ENCODE peak calls at places on chromosomes 6 and 20, in five cellular contexts. G, A, U, L and E are unnamed samples.

GRCh38 chr6:22298393-22299010 is 1.7 kb upstream of the PRL start:
- DNase-seq in U (no peak), L (no peak), G (no peak), A (no peak), E (no peak)

GRCh38 chr6:128599036-128599435 is 78.6 kb upstream of the PTPRK start:
- DNase-seq in G (no peak), U (no peak), A (no peak), L (no peak), E (no peak)

GRCh38 chr20:62430311-62430853 is 3.0 kb upstream of the RBBP8NL start:
- DNase-seq in L (no peak), A (no peak), U (no peak), G (no peak), E (no peak)

GRCh38 chr20:30376767-30377658 is 880.5 kb upstream of the DEFB115 start:
- DNase-seq in G (peak), U (peak), A (peak), L (peak), E (peak)

GRCh38 chr6:52635049-52635577 is 35.8 kb upstream of the TMEM14A start:
- DNase-seq in U (no peak), G (no peak), L (no peak), A (no peak), E (no peak)

GRCh38 chr20:33647603-33648395 is 14.3 kb upstream of the C20orf144 start:
- DNase-seq in U (no peak), L (peak), G (no peak), A (no peak), E (no peak)

GRCh38 chr6:30740540-30740870 is 2.0 kb downstream of the FLOT1 start:
- DNase-seq in G (no peak), L (no peak), U (no peak), A (no peak), E (no peak)

GRCh38 chr6:159151266-159151855 is 17.8 kb upstream of the FNDC1 start:
- DNase-seq in G (peak), A (no peak), L (no peak), U (no peak), E (no peak)

GRCh38 chr6:155850408-155850841 is 394.8 kb upstream of the NOX3 start:
- DNase-seq in A (no peak), L (no peak), U (no peak), G (no peak), E (no peak)

GRCh38 chr6:135451617-135452190 is 45.8 kb downstream of the AHI1 start:
- DNase-seq in L (no peak), U (no peak), G (peak), A (no peak), E (no peak)

GRCh38 chr6:152750694-152751093 is at the start of gene VIP:
- DNase-seq in G (no peak), A (no peak), L (peak), U (no peak), E (no peak)

GRCh38 chr6:10951675-10952282 is 64.9 kb downstream of the SYCP2L start:
- DNase-seq in L (peak), U (no peak), A (no peak), G (no peak), E (no peak)

GRCh38 chr6:14180609-14181008 is 63.0 kb downstream of the CD83 start:
- DNase-seq in L (no peak), A (no peak), G (no peak), U (no peak), E (no peak)

GRCh38 chr6:135114355-135115145 is 59.9 kb upstream of the HBS1L start:
- DNase-seq in U (no peak), G (no peak), A (no peak), L (no peak), E (no peak)

GRCh38 chr6:130093546-130093945 is 75.2 kb downstream of the L3MBTL3 start:
- DNase-seq in U (no peak), L (no peak), G (no peak), A (no peak), E (no peak)

GRCh38 chr6:50657513-50657912 is 55.8 kb upstream of the TFAP2D start:
- DNase-seq in A (no peak), U (no peak), L (no peak), G (no peak), E (no peak)

GRCh38 chr6:42012501-42013133 is 37.7 kb upstream of the TAF8 start:
- DNase-seq in L (no peak), A (no peak), G (no peak), U (no peak), E (no peak)

GRCh38 chr6:42009844-42010184 is 40.5 kb upstream of the TAF8 start:
- DNase-seq in U (no peak), A (no peak), G (no peak), L (no peak), E (no peak)

GRCh38 chr6:42010909-42011308 is 39.4 kb upstream of the TAF8 start:
- DNase-seq in G (no peak), L (no peak), A (no peak), U (no peak), E (no peak)

GRCh38 chr6:42007753-42008528 is 42.4 kb upstream of the TAF8 start:
- DNase-seq in A (no peak), G (peak), U (no peak), L (no peak), E (no peak)

GRCh38 chr6:42010185-42010872 is 40.0 kb upstream of the TAF8 start:
- DNase-seq in G (no peak), U (no peak), L (no peak), A (no peak), E (no peak)
- H3K4me3 ChIP-seq in G (no peak), U (no peak), L (no peak), A (no peak), E (no peak)

GRCh38 chr6:16130932-16131387 is 2.1 kb downstream of the MYLIP start:
- DNase-seq in A (peak), L (peak), G (peak), U (peak), E (no peak)
- H3K4me3 ChIP-seq in A (peak), L (peak), G (peak), U (peak), E (peak)

GRCh38 chr20:58075565-58075964 is 152.9 kb downstream of the ANKRD60 start:
- DNase-seq in U (no peak), L (no peak), G (no peak), A (peak), E (no peak)
- H3K4me3 ChIP-seq in U (no peak), L (no peak), G (no peak), A (no peak), E (no peak)

GRCh38 chr20:35054804-35055203 is 37.8 kb downstream of the TRPC4AP start:
- DNase-seq in A (no peak), U (no peak), G (no peak), L (no peak), E (no peak)

GRCh38 chr20:35048739-35049138 is 43.9 kb downstream of the TRPC4AP start:
- DNase-seq in U (no peak), A (no peak), L (no peak), G (no peak), E (no peak)

GRCh38 chr20:35055445-35056276 is 36.9 kb downstream of the TRPC4AP start:
- DNase-seq in L (peak), U (no peak), A (no peak), G (no peak), E (no peak)

GRCh38 chr20:35049776-35050352 is 42.7 kb downstream of the TRPC4AP start:
- DNase-seq in U (no peak), G (no peak), A (no peak), L (no peak), E (no peak)
- H3K4me3 ChIP-seq in U (no peak), G (no peak), A (no peak), L (no peak), E (no peak)

DNA sequence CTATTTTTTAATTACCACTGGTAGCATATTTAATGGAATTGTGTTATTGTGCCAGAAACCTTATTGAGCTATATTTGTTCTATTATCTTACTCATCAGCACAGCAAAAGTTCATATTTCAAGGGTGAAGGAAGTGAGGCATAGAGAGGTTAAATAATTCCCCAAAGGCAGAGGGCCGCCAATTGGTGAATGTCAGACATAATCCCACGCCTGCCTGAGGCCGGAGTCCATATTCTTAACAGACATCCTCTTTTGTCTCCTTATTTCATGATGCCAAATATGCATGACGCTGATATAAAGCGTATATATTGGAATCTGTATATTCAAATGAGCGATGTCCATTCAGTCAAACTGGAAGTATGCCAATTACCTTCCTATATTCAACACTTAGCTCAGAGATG is 505.0 kb upstream of the SLC35B3 start:
- DNase-seq in A (no peak), G (no peak), L (no peak), U (no peak), E (no peak)
- H3K4me3 ChIP-seq in A (no peak), G (no peak), L (no peak), U (no peak), E (no peak)

GRCh38 chr6:80967618-80968017 is 784.9 kb downstream of the TENT5A start:
- DNase-seq in G (no peak), A (no peak), L (no peak), U (no peak), E (no peak)
- H3K4me3 ChIP-seq in G (no peak), A (no peak), L (no peak), U (no peak), E (no peak)

DNA sequence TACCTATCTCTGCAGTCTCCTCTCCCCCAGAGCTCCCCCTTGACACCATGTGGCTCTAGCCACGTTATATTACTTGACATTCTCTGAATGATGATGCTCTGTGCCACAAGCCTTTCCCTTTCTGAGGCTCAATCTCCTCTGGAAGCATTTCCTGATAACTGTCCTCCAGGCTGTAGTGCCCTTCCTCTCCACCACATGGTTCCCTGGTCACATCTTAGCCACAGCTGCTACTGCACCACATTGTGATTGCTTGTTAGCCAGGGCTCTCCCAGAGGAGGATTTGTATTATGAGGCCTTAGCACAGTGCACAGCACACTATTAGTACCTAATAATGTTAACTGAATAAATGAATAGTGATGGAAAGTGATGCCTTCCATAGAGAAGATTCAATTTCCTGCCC is 63.9 kb upstream of the RCAN2 start:
- DNase-seq in L (no peak), A (no peak), U (no peak), G (no peak), E (no peak)
- H3K4me3 ChIP-seq in L (no peak), A (no peak), U (no peak), G (no peak), E (no peak)